ENCODE peak calls at places on chromosomes 7 and 10, in ten cellular contexts. P is adrenal gland, T is heart right ventricle, J is fibroblast of lung, U is BJ, C is GM23338, G is endothelial cell of umbilical vein, Y is prostate gland, F is heart left ventricle, V is left ventricle myocardium inferior. L is an unnamed sample. For H3K36me3, the result is how much of the 10 kb centered on the place peaks cover.

GRCh38 chr7:108090791-108091460 is 39.2 kb downstream of the LAMB4 start:
- DNase-seq in U (no peak), J (no peak), T (no peak), G (no peak), P (no peak), V (no peak), F (no peak), Y (no peak), C (no peak), L (no peak)

GRCh38 chr7:39678935-39679690 is 55.7 kb downstream of the RALA start:
- DNase-seq in J (no peak), T (no peak), G (peak), Y (no peak), V (no peak), F (no peak), C (no peak), P (no peak), U (no peak), L (no peak)

GRCh38 chr10:95441547-95441923 is 119.6 kb downstream of the SORBS1 start:
- DNase-seq in U (no peak), T (no peak), F (no peak), C (no peak), J (no peak), P (no peak), V (no peak), Y (no peak), G (no peak), L (no peak)

GRCh38 chr10:79179404-79180309 is 110.9 kb downstream of the ZMIZ1 start:
- DNase-seq in P (no peak), C (peak), F (no peak), U (no peak), T (no peak), J (peak), Y (no peak), G (peak), V (no peak), L (no peak)

GRCh38 chr7:142359694-142360279 is 101.9 kb upstream of the PRSS58 start:
- DNase-seq in U (no peak), J (no peak), T (no peak), C (no peak), V (no peak), P (no peak), G (no peak), F (no peak), Y (no peak), L (no peak)

GRCh38 chr7:157150825-157151412 is 12.2 kb downstream of the UBE3C start:
- DNase-seq in V (peak), P (no peak), T (peak), Y (no peak), F (peak), G (no peak), U (peak), C (peak), J (peak), L (no peak)

GRCh38 chr7:84364708-84365107 is 170.1 kb upstream of the SEMA3A start:
- DNase-seq in G (no peak), V (no peak), Y (no peak), U (peak), F (no peak), C (peak), J (peak), P (no peak), T (no peak), L (no peak)

GRCh38 chr7:37265876-37266275 is 182.8 kb downstream of the ELMO1 start:
- DNase-seq in P (no peak), V (no peak), C (no peak), J (no peak), Y (no peak), G (no peak), U (no peak), T (no peak), F (no peak), L (no peak)

GRCh38 chr7:17489987-17490386 is 191.5 kb downstream of the AHR start:
- DNase-seq in T (no peak), P (no peak), F (no peak), G (no peak), V (no peak), Y (peak), J (no peak), U (no peak), C (no peak), L (no peak)

GRCh38 chr7:129017264-129017663 is 37.6 kb downstream of the TNPO3 start:
- DNase-seq in T (no peak), V (no peak), C (no peak), G (no peak), U (no peak), Y (no peak), P (no peak), F (no peak), J (no peak), L (no peak)

GRCh38 chr7:36809510-36809909 is 85.2 kb upstream of the AOAH start:
- DNase-seq in C (no peak), P (no peak), F (no peak), G (no peak), V (no peak), T (no peak), U (no peak), J (no peak), Y (no peak), L (no peak)

GRCh38 chr7:51629206-51629605 is 312.6 kb upstream of the COBL start:
- DNase-seq in Y (no peak), F (no peak), J (peak), T (no peak), G (no peak), P (no peak), V (no peak), U (no peak), C (no peak), L (no peak)

GRCh38 chr7:51123322-51124021 is 193.1 kb downstream of the COBL start:
- DNase-seq in Y (no peak), V (no peak), J (peak), U (peak), C (no peak), G (no peak), P (peak), F (peak), T (peak), L (no peak)

GRCh38 chr7:1846331-1847065 is 176.4 kb downstream of the ELFN1 start:
- DNase-seq in V (peak), C (no peak), J (no peak), Y (no peak), T (no peak), P (no peak), U (no peak), F (no peak), G (no peak), L (no peak)

GRCh38 chr7:123643495-123644428 is 11.9 kb upstream of the LMOD2 start:
- DNase-seq in J (peak), U (peak), Y (no peak), V (no peak), G (peak), P (peak), T (peak), C (peak), F (peak), L (no peak)

GRCh38 chr10:119090968-119091367 is 10.4 kb upstream of the EIF3A start:
- DNase-seq in V (no peak), F (no peak), C (no peak), Y (no peak), T (no peak), U (peak), P (no peak), G (no peak), J (peak), L (no peak)

GRCh38 chr10:97028126-97028831 is 157.5 kb downstream of the SLIT1 start:
- DNase-seq in Y (no peak), V (no peak), T (no peak), F (no peak), G (no peak), J (peak), U (peak), C (no peak), P (no peak), L (no peak)

GRCh38 chr7:155879592-155879991 is 67.3 kb upstream of the SHH start:
- DNase-seq in J (no peak), T (no peak), V (no peak), Y (no peak), C (no peak), G (no peak), P (no peak), U (no peak), F (no peak), L (no peak)

GRCh38 chr7:119664601-119665000 is 608.4 kb upstream of the KCND2 start:
- DNase-seq in P (no peak), Y (no peak), T (no peak), U (no peak), F (no peak), J (peak), G (peak), V (no peak), C (no peak), L (no peak)

GRCh38 chr10:124595143-124595883 is 133.7 kb downstream of the LHPP start:
- DNase-seq in G (no peak), F (peak), J (no peak), V (peak), P (no peak), Y (no peak), T (no peak), C (no peak), U (no peak), L (no peak)

GRCh38 chr10:113305871-113306270 is 247.0 kb upstream of the HABP2 start:
- DNase-seq in C (no peak), F (no peak), T (no peak), G (peak), J (peak), U (no peak), P (no peak), V (no peak), Y (no peak), L (no peak)

GRCh38 chr10:76337641-76338040 is 906.2 kb downstream of the LRMDA start:
- DNase-seq in Y (no peak), P (no peak), G (peak), F (no peak), J (peak), U (peak), T (no peak), C (no peak), V (no peak), L (no peak)

GRCh38 chr10:6234371-6234770 is 31.6 kb downstream of the PFKFB3 start:
- DNase-seq in T (no peak), Y (no peak), G (no peak), U (no peak), P (no peak), F (no peak), J (no peak), V (no peak), C (no peak), L (no peak)

GRCh38 chr10:87658383-87658795 is 1.3 kb upstream of the PAPSS2 start:
- DNase-seq in C (no peak), V (no peak), U (no peak), J (no peak), Y (no peak), G (peak), T (no peak), P (no peak), F (no peak), L (no peak)

GRCh38 chr7:25656581-25657026 is 428.3 kb upstream of the NPVF start:
- DNase-seq in P (no peak), T (no peak), J (peak), G (peak), C (no peak), U (peak), Y (no peak), V (no peak), F (no peak), L (no peak)

GRCh38 chr7:68718059-68718685 is 880.1 kb upstream of the AUTS2 start:
- DNase-seq in C (no peak), T (no peak), V (no peak), G (no peak), U (no peak), F (no peak), Y (no peak), J (peak), P (no peak), L (no peak)

GRCh38 chr10:132133449-132134291 is 53.1 kb upstream of the DPYSL4 start:
- DNase-seq in P (no peak), C (no peak), F (peak), Y (no peak), V (peak), T (no peak), J (no peak), G (no peak), U (no peak), L (no peak)

GRCh38 chr7:4745971-4746919 is 29.2 kb upstream of the AP5Z1 start:
- DNase-seq in C (no peak), J (peak), V (no peak), T (no peak), F (peak), U (no peak), P (no peak), G (peak), Y (peak), L (no peak)

GRCh38 chr7:46747222-46747621 is 826.1 kb upstream of the IGFBP3 start:
- DNase-seq in F (no peak), P (no peak), T (no peak), Y (no peak), U (no peak), J (no peak), G (no peak), C (no peak), V (no peak), L (no peak)

GRCh38 chr10:79073784-79074432 is 5.1 kb downstream of the ZMIZ1 start:
- DNase-seq in C (no peak), F (peak), V (peak), J (peak), Y (no peak), T (no peak), U (no peak), P (peak), G (peak), L (no peak)

GRCh38 chr10:89235073-89235798 is 16.3 kb downstream of the LIPA start:
- DNase-seq in J (no peak), T (peak), V (peak), Y (no peak), F (peak), P (peak), C (no peak), U (no peak), G (no peak), L (no peak)

GRCh38 chr7:149027560-149028345 is 552 bp downstream of the PDIA4 start:
- DNase-seq in F (peak), C (no peak), V (no peak), J (peak), Y (peak), G (peak), T (no peak), U (no peak), P (peak), L (no peak)

GRCh38 chr7:81645435-81645834 is 124.4 kb downstream of the HGF start:
- DNase-seq in F (no peak), C (no peak), T (no peak), G (no peak), Y (no peak), U (peak), P (no peak), V (no peak), J (no peak), L (no peak)

GRCh38 chr7:101618207-101618839 is 10.8 kb downstream of the MYL10 start:
- DNase-seq in J (no peak), P (no peak), C (no peak), G (no peak), V (no peak), Y (no peak), U (peak), T (no peak), F (no peak), L (no peak)

GRCh38 chr10:61899045-61899444 is 2.5 kb upstream of the ARID5B start:
- DNase-seq in Y (no peak), V (no peak), P (no peak), F (no peak), U (no peak), C (no peak), J (peak), T (no peak), G (peak), L (no peak)

GRCh38 chr7:1638113-1638726 is 31.9 kb upstream of the ELFN1 start:
- DNase-seq in C (peak), Y (no peak), U (no peak), T (no peak), F (no peak), P (no peak), V (peak), J (no peak), G (no peak), L (no peak)

GRCh38 chr10:7260412-7260900 is 150.4 kb downstream of the SFMBT2 start:
- DNase-seq in Y (peak), U (peak), T (peak), F (peak), V (peak), C (peak), G (peak), P (peak), J (peak), L (peak)

GRCh38 chr7:103106336-103107070 is 31.6 kb downstream of the ARMC10 start:
- DNase-seq in Y (no peak), V (no peak), J (peak), U (no peak), F (no peak), T (no peak), P (peak), C (peak), G (no peak), L (no peak)

GRCh38 chr7:103100348-103100747 is 25.4 kb downstream of the ARMC10 start:
- DNase-seq in Y (no peak), V (no peak), G (no peak), F (no peak), T (no peak), J (no peak), P (no peak), C (no peak), U (no peak), L (no peak)

GRCh38 chr7:103101543-103101942 is 26.6 kb downstream of the ARMC10 start:
- DNase-seq in U (no peak), V (no peak), F (no peak), T (no peak), P (no peak), C (no peak), G (no peak), Y (no peak), J (no peak), L (no peak)
- H3K36me3 ChIP-seq in U (under half), V (half or more), F (half or more), T (under half), P (under half), C (under half), G (under half), Y (under half), J (under half), L (under half)

DNA sequence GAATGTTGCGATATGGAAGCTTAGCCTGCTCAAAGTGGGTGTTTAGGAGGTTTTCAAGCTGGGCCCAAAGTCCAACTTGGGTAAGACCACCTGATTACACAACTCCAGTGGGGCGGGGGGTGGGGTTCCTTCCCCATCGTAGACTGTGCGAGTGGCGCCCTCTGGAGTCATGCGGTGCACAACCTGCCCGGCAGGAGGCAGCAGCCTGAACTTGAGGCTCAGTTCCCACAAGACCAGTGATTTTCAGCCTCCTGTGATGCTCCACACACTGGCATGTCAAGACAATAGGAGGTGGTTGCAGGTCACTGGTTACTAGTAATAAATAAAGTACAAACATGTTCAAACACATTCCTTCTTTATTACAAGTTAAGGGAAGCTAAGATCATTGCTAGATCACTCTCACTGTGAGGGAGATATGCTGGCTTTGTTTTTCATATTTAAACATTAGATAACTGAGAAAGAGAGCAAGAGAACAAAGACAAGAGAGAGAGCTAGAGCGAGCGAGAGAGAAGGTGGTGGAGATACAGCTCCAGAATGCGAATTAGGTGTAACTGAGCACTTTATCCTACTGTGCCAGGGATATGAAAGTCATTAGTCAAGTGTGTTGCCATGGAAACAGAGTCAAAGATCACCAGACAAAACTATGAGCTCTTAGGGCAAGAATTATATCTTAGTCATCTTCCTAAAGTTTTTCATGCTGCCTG is 97.4 kb upstream of the BMPER start:
- DNase-seq in U (peak), Y (no peak), F (no peak), V (no peak), C (peak), T (no peak), J (peak), P (no peak), G (peak), L (no peak)
- TF ChIP-seq CTCF in U (peak), Y (no peak), F (no peak), V (peak), C (peak), T (peak), J (peak), P (no peak), G (peak), L (no peak)

GRCh38 chr7:75583255-75583654 is 91.1 kb downstream of the SPDYE5 start:
- DNase-seq in U (no peak), C (no peak), G (no peak), P (no peak), T (no peak), V (no peak), Y (no peak), F (no peak), J (no peak), L (no peak)
- H3K36me3 ChIP-seq in U (under half), C (under half), G (under half), P (half or more), T (under half), V (half or more), Y (under half), F (half or more), J (under half), L (under half)

DNA sequence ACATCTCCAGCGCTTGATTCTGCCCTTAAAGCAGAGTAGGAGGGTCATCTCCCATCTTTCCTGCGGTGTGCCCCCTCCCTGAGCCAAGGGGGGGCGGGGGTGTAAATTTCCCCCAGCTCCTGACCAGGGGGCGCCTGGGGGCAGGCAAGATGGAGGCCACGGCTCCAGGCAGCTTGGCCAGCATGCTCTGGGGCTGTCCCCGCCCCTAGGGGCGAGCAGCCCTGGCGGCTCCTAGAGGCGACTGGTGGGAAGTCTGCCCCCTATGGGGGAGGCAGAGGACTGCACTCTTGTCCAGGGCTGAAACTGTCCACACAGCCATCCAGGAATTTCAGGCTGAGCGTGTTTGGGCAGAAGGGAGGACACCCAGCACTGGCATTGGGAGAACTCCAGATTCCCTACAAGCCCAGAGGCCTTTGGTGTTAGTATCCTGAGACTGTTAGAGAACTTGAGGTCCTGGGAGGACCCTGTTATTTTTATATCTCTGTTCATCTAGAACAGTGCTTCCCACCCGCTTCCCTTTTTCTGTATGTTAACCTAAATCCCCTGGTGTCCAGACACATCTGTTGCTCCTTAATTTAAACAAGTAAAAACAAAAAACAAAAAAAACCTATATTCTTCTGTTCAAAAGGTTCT is 4.6 kb downstream of the STRA8 start:
- DNase-seq in F (no peak), V (no peak), P (no peak), U (no peak), J (no peak), C (peak), G (no peak), T (no peak), Y (no peak), L (no peak)
- TF ChIP-seq CTCF in F (peak), V (no peak), P (no peak), U (peak), J (peak), C (peak), G (peak), T (peak), Y (no peak), L (no peak)

DNA sequence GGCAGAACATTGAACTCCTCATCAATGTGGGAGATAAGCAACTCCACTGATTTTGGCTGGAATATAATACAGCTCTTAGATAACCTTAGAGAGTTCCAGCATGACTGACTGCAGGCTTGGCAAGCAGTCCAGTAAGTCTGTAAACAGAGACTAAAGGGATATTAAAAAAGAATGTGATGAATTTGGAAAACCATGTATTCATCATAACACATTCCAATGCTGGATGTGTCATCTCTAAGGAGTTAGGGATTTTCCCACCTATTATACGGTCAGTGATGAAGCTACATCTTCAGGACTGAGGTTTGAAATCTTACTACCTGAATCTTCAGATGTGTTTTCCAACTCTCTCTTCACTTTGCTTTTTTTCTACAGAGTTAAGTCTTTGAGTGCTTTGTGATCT is 678.5 kb downstream of the GRM8 start:
- DNase-seq in G (no peak), C (no peak), F (no peak), Y (no peak), V (no peak), T (no peak), U (no peak), J (peak), P (no peak), L (no peak)
- H3K36me3 ChIP-seq in G (under half), C (under half), F (under half), Y (under half), V (under half), T (under half), U (under half), J (under half), P (under half), L (under half)

L was measured in esophagus squamous epithelium.